ENCODE peak calls at places on chromosome 12, in nine cellular contexts. K, G, W, Q, O, E, N, X and B are unnamed samples. For H3K36me3, the result is how much of the 10 kb centered on the place peaks cover.

GRCh38 chr12:125533434-125534029 is 468.3 kb downstream of the AACS start:
- DNase-seq in K (no peak), G (no peak), W (no peak), Q (peak), O (no peak), E (peak), N (no peak), X (no peak), B (no peak)

GRCh38 chr12:88921890-88922532 is 341.7 kb upstream of the KITLG start:
- DNase-seq in K (no peak), G (no peak), W (no peak), Q (no peak), O (peak), E (no peak), N (no peak), X (no peak), B (no peak)

GRCh38 chr12:129550353-129550752 is 353.5 kb downstream of the TMEM132D start:
- DNase-seq in K (no peak), G (no peak), W (no peak), Q (peak), O (no peak), E (peak), N (no peak), X (no peak), B (no peak)

GRCh38 chr12:56951582-56952339 is 5.6 kb downstream of the RDH16 start:
- DNase-seq in K (no peak), G (no peak), W (no peak), Q (no peak), O (no peak), E (no peak), N (no peak), X (no peak), B (no peak)

GRCh38 chr12:109932878-109933503 is 32.9 kb downstream of the TCHP start:
- DNase-seq in K (no peak), G (no peak), W (peak), Q (no peak), O (no peak), E (no peak), N (no peak), X (no peak), B (no peak)

GRCh38 chr12:20214286-20214685 is 154.1 kb upstream of the PDE3A start:
- DNase-seq in K (no peak), G (no peak), W (no peak), Q (no peak), O (no peak), E (no peak), N (no peak), X (no peak), B (no peak)

GRCh38 chr12:108728820-108729611 is 2.3 kb downstream of the CORO1C start:
- DNase-seq in K (no peak), G (no peak), W (no peak), Q (no peak), O (no peak), E (no peak), N (no peak), X (no peak), B (no peak)

GRCh38 chr12:127677537-127678131 is 589.3 kb upstream of the TMEM132C start:
- DNase-seq in K (peak), G (peak), W (peak), Q (peak), O (peak), E (peak), N (peak), X (peak), B (peak)

GRCh38 chr12:12010277-12011031 is 60.3 kb upstream of the BCL2L14 start:
- DNase-seq in K (peak), G (peak), W (no peak), Q (peak), O (peak), E (no peak), N (peak), X (peak), B (peak)

GRCh38 chr12:18443768-18444437 is 182.6 kb downstream of the PIK3C2G start:
- DNase-seq in K (no peak), G (no peak), W (no peak), Q (no peak), O (no peak), E (no peak), N (no peak), X (no peak), B (no peak)

GRCh38 chr12:2482938-2483337 is 311.8 kb upstream of the FKBP4 start:
- DNase-seq in K (no peak), G (no peak), W (peak), Q (no peak), O (no peak), E (no peak), N (no peak), X (no peak), B (no peak)

GRCh38 chr12:9041321-9041720 is 52.0 kb downstream of the KLRG1 start:
- DNase-seq in K (no peak), G (no peak), W (no peak), Q (no peak), O (no peak), E (no peak), N (no peak), X (no peak), B (no peak)

GRCh38 chr12:12557733-12558132 is 4.9 kb downstream of the DUSP16 start:
- DNase-seq in K (no peak), G (no peak), W (no peak), Q (no peak), O (no peak), E (no peak), N (no peak), X (no peak), B (no peak)

GRCh38 chr12:117835113-117835512 is 133.7 kb downstream of the KSR2 start:
- DNase-seq in K (no peak), G (no peak), W (no peak), Q (no peak), O (no peak), E (no peak), N (no peak), X (no peak), B (no peak)

GRCh38 chr12:123254853-123255446 is 16.7 kb downstream of the CDK2AP1 start:
- DNase-seq in K (no peak), G (no peak), W (no peak), Q (no peak), O (no peak), E (no peak), N (no peak), X (no peak), B (no peak)

GRCh38 chr12:3298603-3299002 is 192.4 kb upstream of the PRMT8 start:
- DNase-seq in K (no peak), G (no peak), W (no peak), Q (no peak), O (no peak), E (no peak), N (no peak), X (no peak), B (no peak)

GRCh38 chr12:15862840-15863239 is 19.3 kb upstream of the STRAP start:
- DNase-seq in K (no peak), G (no peak), W (no peak), Q (no peak), O (no peak), E (no peak), N (no peak), X (no peak), B (no peak)

GRCh38 chr12:100545092-100545491 is 28.4 kb upstream of the GAS2L3 start:
- DNase-seq in K (no peak), G (no peak), W (no peak), Q (no peak), O (no peak), E (no peak), N (no peak), X (no peak), B (no peak)

GRCh38 chr12:95874452-95874851 is 15.7 kb downstream of the SNRPF start:
- DNase-seq in K (no peak), G (no peak), W (no peak), Q (no peak), O (no peak), E (no peak), N (no peak), X (no peak), B (no peak)

GRCh38 chr12:53073881-53074280 is 5.3 kb downstream of the SPRYD3 start:
- DNase-seq in K (no peak), G (no peak), W (peak), Q (no peak), O (no peak), E (no peak), N (peak), X (peak), B (no peak)

GRCh38 chr12:50188875-50189575 is 21.9 kb upstream of the CERS5 start:
- DNase-seq in K (no peak), G (no peak), W (no peak), Q (peak), O (peak), E (no peak), N (no peak), X (no peak), B (peak)

GRCh38 chr12:55699471-55700055 is 8.1 kb downstream of the ITGA7 start:
- DNase-seq in K (no peak), G (no peak), W (no peak), Q (peak), O (no peak), E (no peak), N (peak), X (no peak), B (no peak)

GRCh38 chr12:93201990-93202389 is 175.7 kb upstream of the NUDT4 start:
- DNase-seq in K (no peak), G (no peak), W (no peak), Q (no peak), O (no peak), E (no peak), N (no peak), X (no peak), B (no peak)

GRCh38 chr12:28998662-28999120 is 150.4 kb upstream of the FAR2 start:
- DNase-seq in K (no peak), G (no peak), W (no peak), Q (no peak), O (peak), E (no peak), N (no peak), X (no peak), B (no peak)

GRCh38 chr12:119444462-119445044 is 110.0 kb downstream of the CCDC60 start:
- DNase-seq in K (no peak), G (no peak), W (peak), Q (peak), O (peak), E (peak), N (no peak), X (peak), B (peak)

GRCh38 chr12:64039285-64039871 is 182.7 kb downstream of the KICS2 start:
- DNase-seq in K (no peak), G (no peak), W (no peak), Q (peak), O (no peak), E (peak), N (no peak), X (no peak), B (peak)

GRCh38 chr12:100720016-100720654 is 74.4 kb upstream of the ANO4 start:
- DNase-seq in K (no peak), G (no peak), W (no peak), Q (no peak), O (peak), E (no peak), N (no peak), X (no peak), B (no peak)

GRCh38 chr12:90098132-90098779 is 389.6 kb upstream of the ATP2B1 start:
- DNase-seq in K (no peak), G (no peak), W (no peak), Q (no peak), O (no peak), E (no peak), N (no peak), X (no peak), B (no peak)

GRCh38 chr12:55049676-55050075 is 29.9 kb downstream of the NEUROD4 start:
- DNase-seq in K (no peak), G (no peak), W (no peak), Q (no peak), O (no peak), E (no peak), N (no peak), X (no peak), B (no peak)

GRCh38 chr12:47686645-47687240 is 19.1 kb downstream of the RPAP3 start:
- DNase-seq in K (no peak), G (no peak), W (no peak), Q (no peak), O (peak), E (no peak), N (no peak), X (no peak), B (no peak)

GRCh38 chr12:45208604-45209487 is 7.0 kb upstream of the ANO6 start:
- DNase-seq in K (no peak), G (no peak), W (no peak), Q (no peak), O (no peak), E (no peak), N (no peak), X (no peak), B (no peak)

GRCh38 chr12:9943244-9943643 is 11.1 kb upstream of the CLEC2A start:
- DNase-seq in K (no peak), G (no peak), W (no peak), Q (no peak), O (no peak), E (no peak), N (no peak), X (no peak), B (no peak)

GRCh38 chr12:2336409-2336829 is 283.6 kb downstream of the CACNA1C start:
- DNase-seq in K (no peak), G (peak), W (peak), Q (no peak), O (peak), E (no peak), N (peak), X (no peak), B (no peak)

GRCh38 chr12:91355150-91356006 is 172.8 kb upstream of the DCN start:
- DNase-seq in K (peak), G (peak), W (peak), Q (peak), O (peak), E (peak), N (peak), X (peak), B (peak)

GRCh38 chr12:103908877-103909276 is 21.3 kb upstream of the HSP90B1 start:
- DNase-seq in K (no peak), G (no peak), W (no peak), Q (no peak), O (no peak), E (no peak), N (no peak), X (no peak), B (no peak)

GRCh38 chr12:62631531-62632520 is 165.2 kb downstream of the MON2 start:
- DNase-seq in K (no peak), G (no peak), W (peak), Q (peak), O (no peak), E (peak), N (peak), X (peak), B (peak)
- TF ChIP-seq CTCF in K (no peak), G (peak), W (peak), Q (peak), O (no peak), E (no peak), N (peak), X (peak), B (no peak)

DNA sequence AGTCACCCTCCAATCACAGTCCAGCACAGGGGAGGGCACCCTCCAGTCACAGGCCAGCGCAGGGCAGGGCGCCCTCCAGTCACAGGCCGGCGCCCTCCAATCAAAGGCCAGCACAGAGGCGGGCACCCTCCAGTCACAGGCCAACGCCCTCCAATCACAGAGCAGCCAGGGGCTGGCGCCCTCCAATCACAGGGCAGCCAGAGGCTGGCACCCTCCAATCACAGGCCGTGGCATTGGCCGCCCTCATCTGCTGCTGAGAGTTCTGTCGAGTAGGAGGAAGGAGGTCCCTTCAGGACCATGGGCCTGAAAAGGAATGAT is 26.6 kb downstream of the DDX51 start:
- DNase-seq in K (no peak), G (no peak), W (no peak), Q (no peak), O (no peak), E (no peak), N (no peak), X (no peak), B (no peak)
- H3K36me3 ChIP-seq in K (under half), G (under half), W (under half), Q (under half), O (under half), E (half or more), N (half or more), X (half or more), B (under half)

GRCh38 chr12:115209230-115209629 is 525.3 kb upstream of the TBX3 start:
- DNase-seq in K (no peak), G (no peak), W (no peak), Q (peak), O (no peak), E (no peak), N (no peak), X (no peak), B (no peak)

GRCh38 chr12:115208098-115208497 is 524.1 kb upstream of the TBX3 start:
- DNase-seq in K (no peak), G (no peak), W (no peak), Q (no peak), O (peak), E (no peak), N (no peak), X (no peak), B (no peak)

GRCh38 chr12:115204957-115205754 is 521.2 kb upstream of the TBX3 start:
- DNase-seq in K (no peak), G (no peak), W (no peak), Q (no peak), O (no peak), E (no peak), N (no peak), X (no peak), B (no peak)

GRCh38 chr12:115205755-115206308 is 521.9 kb upstream of the TBX3 start:
- DNase-seq in K (no peak), G (no peak), W (no peak), Q (no peak), O (no peak), E (no peak), N (no peak), X (no peak), B (no peak)

DNA sequence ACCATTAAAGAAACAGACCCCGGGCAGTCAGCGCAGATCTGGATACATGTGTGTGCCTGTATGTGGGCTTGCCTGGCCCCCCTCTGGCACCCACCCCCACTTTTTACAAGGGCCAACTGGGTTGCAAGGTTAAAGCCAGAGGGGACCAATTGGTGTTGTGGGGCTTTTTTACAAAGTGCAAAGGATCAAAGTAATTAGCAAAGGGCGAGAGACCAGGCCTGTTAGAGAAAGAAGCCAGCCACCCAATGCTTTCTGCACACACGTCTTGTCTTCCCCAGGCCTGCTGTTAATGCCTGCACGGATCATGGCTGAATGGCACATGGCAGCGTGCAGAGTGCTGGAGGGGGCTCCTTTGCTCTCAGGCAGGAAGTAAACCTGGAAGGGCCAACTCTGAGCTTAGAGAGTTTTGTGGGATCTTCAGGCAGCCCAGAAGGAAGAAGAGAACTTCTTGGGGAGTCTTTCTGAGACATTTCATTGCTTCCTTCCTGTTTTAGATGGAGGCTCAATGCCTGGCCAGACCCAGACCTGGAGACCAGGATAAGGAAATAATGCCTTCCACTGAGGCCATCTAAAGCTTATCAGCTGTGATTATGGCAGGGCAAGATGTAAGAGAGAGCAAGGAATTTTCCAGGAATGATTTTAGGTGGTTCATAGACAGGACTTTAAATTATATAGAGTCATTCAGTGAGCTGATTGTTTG is 523.4 kb upstream of the TBX3 start:
- DNase-seq in K (no peak), G (no peak), W (no peak), Q (no peak), O (no peak), E (no peak), N (no peak), X (no peak), B (no peak)
- TF ChIP-seq CTCF in K (no peak), G (no peak), W (no peak), Q (no peak), O (no peak), E (no peak), N (no peak), X (no peak), B (no peak)

DNA sequence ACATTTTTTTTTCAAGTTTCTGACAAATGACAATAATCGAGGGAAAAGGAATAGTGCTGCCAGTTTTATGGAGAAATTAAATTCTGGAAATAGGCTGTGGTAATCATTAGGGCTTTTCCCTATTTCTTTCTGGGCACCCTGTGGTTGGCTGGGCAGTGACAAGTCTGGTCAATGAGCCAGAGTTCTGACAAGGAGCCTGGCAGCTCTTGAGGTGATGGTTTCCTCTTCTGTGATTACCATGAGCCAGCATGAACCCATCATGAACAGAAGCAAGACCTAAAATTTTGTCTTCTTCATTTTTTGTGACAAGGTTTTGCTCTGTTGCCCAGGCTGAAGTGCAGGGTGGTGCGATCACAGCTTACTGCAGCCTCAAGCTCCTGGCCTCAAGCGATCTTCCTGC is 115.8 kb downstream of the TRAFD1 start:
- DNase-seq in K (no peak), G (no peak), W (no peak), Q (no peak), O (no peak), E (no peak), N (no peak), X (no peak), B (no peak)
- H3K36me3 ChIP-seq in K (under half), G (under half), W (under half), Q (under half), O (under half), E (half or more), N (half or more), X (half or more), B (under half)

GRCh38 chr12:40762072-40762471 is 69.8 kb downstream of the CNTN1 start:
- DNase-seq in K (no peak), G (no peak), W (no peak), Q (no peak), O (peak), E (no peak), N (no peak), X (no peak), B (no peak)
- TF ChIP-seq CTCF in K (no peak), G (no peak), W (no peak), Q (no peak), O (peak), E (no peak), N (no peak), X (no peak), B (no peak)

GRCh38 chr12:41013921-41014642 is 174.0 kb upstream of the PDZRN4 start:
- DNase-seq in K (no peak), G (no peak), W (no peak), Q (no peak), O (no peak), E (no peak), N (no peak), X (no peak), B (no peak)

GRCh38 chr12:41019461-41019860 is 168.7 kb upstream of the PDZRN4 start:
- DNase-seq in K (no peak), G (no peak), W (no peak), Q (no peak), O (no peak), E (no peak), N (no peak), X (no peak), B (no peak)

GRCh38 chr12:41018010-41018409 is 170.1 kb upstream of the PDZRN4 start:
- DNase-seq in K (no peak), G (no peak), W (no peak), Q (no peak), O (no peak), E (no peak), N (no peak), X (no peak), B (no peak)

GRCh38 chr12:41011939-41012338 is 176.2 kb upstream of the PDZRN4 start:
- DNase-seq in K (no peak), G (no peak), W (no peak), Q (no peak), O (peak), E (no peak), N (no peak), X (no peak), B (no peak)

DNA sequence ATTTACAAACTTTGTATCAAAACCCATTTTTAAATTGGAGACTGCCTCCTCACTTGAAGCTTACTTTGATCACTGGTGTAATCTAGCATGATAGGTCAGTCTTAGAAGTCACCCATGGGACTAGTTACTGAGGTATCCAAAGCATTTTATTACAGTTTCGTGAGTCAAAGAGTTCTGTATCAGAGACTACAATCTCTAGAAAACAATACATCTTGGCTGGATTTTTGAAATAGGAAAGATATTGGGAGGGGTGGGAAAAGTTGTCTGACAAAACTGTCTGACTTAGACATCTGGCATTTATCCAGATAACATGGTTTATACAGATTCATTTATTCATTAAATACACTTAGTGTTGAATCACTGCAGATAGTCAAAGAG is 173.5 kb upstream of the PDZRN4 start:
- DNase-seq in K (no peak), G (peak), W (no peak), Q (no peak), O (no peak), E (no peak), N (no peak), X (no peak), B (no peak)
- H3K36me3 ChIP-seq in K (under half), G (under half), W (under half), Q (under half), O (under half), E (under half), N (under half), X (under half), B (under half)